ENCODE peak calls at places on chromosomes 2 and 18, in four cellular contexts. E, Y, A and N are unnamed samples.

GRCh38 chr2:174024524-174025270 is 59.5 kb upstream of the SP3 start:
- DNase-seq in E (peak), Y (no peak), A (peak), N (peak)

GRCh38 chr2:238875531-238876231 is 27.8 kb downstream of the TWIST2 start:
- DNase-seq in E (no peak), Y (no peak), A (no peak), N (no peak)

GRCh38 chr18:39870586-39870985 is 2084.4 kb upstream of the PIK3C3 start:
- DNase-seq in E (no peak), Y (no peak), A (no peak), N (no peak)

GRCh38 chr2:129922571-129923264 is 56.7 kb upstream of the RAB6C start:
- DNase-seq in E (no peak), Y (no peak), A (peak), N (no peak)

GRCh38 chr2:169644173-169644572 is 50.0 kb downstream of the CFAP210 start:
- DNase-seq in E (no peak), Y (no peak), A (no peak), N (no peak)

GRCh38 chr18:28045880-28046279 is 131.1 kb downstream of the CDH2 start:
- DNase-seq in E (peak), Y (no peak), A (no peak), N (no peak)

GRCh38 chr2:233084488-233084887 is 24.3 kb downstream of the INPP5D start:
- DNase-seq in E (no peak), Y (no peak), A (peak), N (peak)

GRCh38 chr18:42576141-42576540 is 539.3 kb downstream of the RIT2 start:
- DNase-seq in E (peak), Y (no peak), A (no peak), N (no peak)

GRCh38 chr18:44942073-44942472 is 261.4 kb downstream of the SETBP1 start:
- DNase-seq in E (no peak), Y (no peak), A (no peak), N (no peak)

GRCh38 chr18:6487027-6487426 is 72.3 kb upstream of the L3MBTL4 start:
- DNase-seq in E (no peak), Y (no peak), A (no peak), N (no peak)

GRCh38 chr2:60366178-60366577 is 187.3 kb downstream of the BCL11A start:
- DNase-seq in E (no peak), Y (no peak), A (no peak), N (no peak)

GRCh38 chr18:527136-527535 is 26.6 kb upstream of the COLEC12 start:
- DNase-seq in E (peak), Y (no peak), A (no peak), N (no peak)

GRCh38 chr2:24262571-24262970 is 87.7 kb downstream of the FAM228A start:
- DNase-seq in E (no peak), Y (no peak), A (no peak), N (no peak)

GRCh38 chr18:8367217-8367988 is 241.8 kb upstream of the RAB12 start:
- DNase-seq in E (no peak), Y (peak), A (peak), N (peak)

GRCh38 chr2:187500585-187501359 is 52.7 kb upstream of the CALCRL start:
- DNase-seq in E (peak), Y (peak), A (no peak), N (no peak)

GRCh38 chr2:207015901-207016300 is 76.6 kb downstream of the CPO start:
- DNase-seq in E (no peak), Y (no peak), A (no peak), N (no peak)

GRCh38 chr2:136067465-136067864 is 50.5 kb downstream of the CXCR4 start:
- DNase-seq in E (no peak), Y (no peak), A (no peak), N (no peak)

GRCh38 chr2:207395535-207396251 is 134.1 kb upstream of the CREB1 start:
- DNase-seq in E (peak), Y (peak), A (no peak), N (no peak)

GRCh38 chr2:134460583-134460998 is 206.7 kb downstream of the MGAT5 start:
- DNase-seq in E (peak), Y (peak), A (peak), N (peak)

GRCh38 chr2:69013837-69014796 is 1.1 kb downstream of the ANTXR1 start:
- DNase-seq in E (peak), Y (no peak), A (no peak), N (no peak)

GRCh38 chr2:102137138-102137537 is 5.4 kb upstream of the IL1R1 start:
- DNase-seq in E (no peak), Y (no peak), A (no peak), N (no peak)

GRCh38 chr2:139990646-139991335 is 1210.6 kb upstream of the NXPH2 start:
- DNase-seq in E (no peak), Y (no peak), A (no peak), N (no peak)

GRCh38 chr2:196884368-196884767 is 42.1 kb downstream of the PGAP1 start:
- DNase-seq in E (no peak), Y (no peak), A (no peak), N (no peak)

GRCh38 chr2:101190753-101191516 is 39.8 kb upstream of the TBC1D8 start:
- DNase-seq in E (no peak), Y (no peak), A (no peak), N (no peak)

GRCh38 chr2:77578354-77578753 is 56.2 kb upstream of the LRRTM4 start:
- DNase-seq in E (no peak), Y (no peak), A (no peak), N (no peak)

GRCh38 chr18:32420084-32420483 is 50.6 kb downstream of the GAREM1 start:
- DNase-seq in E (no peak), Y (no peak), A (no peak), N (no peak)

GRCh38 chr2:73163522-73164367 is 38.6 kb upstream of the NOTO start:
- DNase-seq in E (peak), Y (peak), A (peak), N (peak)

GRCh38 chr2:57881998-57882884 is 164.4 kb upstream of the VRK2 start:
- DNase-seq in E (peak), Y (peak), A (no peak), N (no peak)

GRCh38 chr2:20664071-20664390 is 2.9 kb upstream of the GDF7 start:
- DNase-seq in E (no peak), Y (no peak), A (no peak), N (no peak)

GRCh38 chr2:229665158-229665557 is 49.2 kb downstream of the DNER start:
- DNase-seq in E (no peak), Y (no peak), A (no peak), N (no peak)

GRCh38 chr2:237980751-237981150 is 13.9 kb downstream of the UBE2F start:
- DNase-seq in E (peak), Y (no peak), A (no peak), N (no peak)

GRCh38 chr18:24913507-24914147 is 438.3 kb downstream of the ZNF521 start:
- DNase-seq in E (no peak), Y (no peak), A (no peak), N (no peak)

GRCh38 chr2:1613731-1614354 is 130.5 kb downstream of the PXDN start:
- DNase-seq in E (peak), Y (no peak), A (peak), N (no peak)

GRCh38 chr2:216283038-216283900 is 89.0 kb downstream of the MARCHF4 start:
- DNase-seq in E (no peak), Y (peak), A (peak), N (peak)

GRCh38 chr2:197710424-197711042 is 5.4 kb downstream of the MARS2 start:
- DNase-seq in E (no peak), Y (no peak), A (no peak), N (no peak)

GRCh38 chr18:75052475-75052874 is 156.5 kb downstream of the PTGR3 start:
- DNase-seq in E (no peak), Y (no peak), A (peak), N (no peak)

GRCh38 chr18:28459587-28459986 is 282.7 kb upstream of the CDH2 start:
- DNase-seq in E (no peak), Y (no peak), A (no peak), N (no peak)

GRCh38 chr18:354456-354855 is 86.6 kb upstream of the THOC1 start:
- DNase-seq in E (no peak), Y (no peak), A (no peak), N (no peak)

GRCh38 chr2:147092266-147092665 is 752.6 kb upstream of the ACVR2A start:
- DNase-seq in E (no peak), Y (no peak), A (no peak), N (no peak)

GRCh38 chr2:147095376-147095775 is 749.5 kb upstream of the ACVR2A start:
- DNase-seq in E (no peak), Y (no peak), A (no peak), N (no peak)

GRCh38 chr2:147086715-147087114 is 758.1 kb upstream of the ACVR2A start:
- DNase-seq in E (no peak), Y (no peak), A (no peak), N (no peak)

GRCh38 chr2:147094077-147094476 is 750.8 kb upstream of the ACVR2A start:
- DNase-seq in E (no peak), Y (no peak), A (no peak), N (no peak)

DNA sequence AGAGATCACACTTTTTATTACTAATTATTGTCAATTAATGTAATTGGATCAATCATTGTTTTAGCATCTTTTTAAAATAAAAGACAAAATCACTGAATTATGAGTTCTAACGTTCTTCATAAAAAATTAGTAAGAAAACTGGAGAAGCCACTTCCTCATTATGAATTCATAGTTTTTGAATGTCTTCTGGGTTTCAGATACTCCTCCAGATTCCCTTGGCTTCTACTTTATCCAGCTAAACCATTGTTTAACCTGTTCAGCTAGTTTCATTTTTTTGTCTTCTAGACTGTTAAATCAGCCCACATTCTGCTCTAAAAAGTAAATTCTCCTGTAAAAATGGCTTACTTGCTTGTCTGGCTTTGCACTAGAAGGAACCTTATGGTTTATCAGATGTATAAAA is 753.4 kb upstream of the ACVR2A start:
- DNase-seq in E (no peak), Y (no peak), A (no peak), N (no peak)
- H3K4me3 ChIP-seq in E (no peak), Y (no peak), A (no peak), N (no peak)

GRCh38 chr2:11050565-11050964 is 104.7 kb upstream of the SLC66A3 start:
- DNase-seq in E (peak), Y (no peak), A (no peak), N (no peak)

GRCh38 chr2:11055816-11056215 is 99.5 kb upstream of the SLC66A3 start:
- DNase-seq in E (no peak), Y (no peak), A (no peak), N (no peak)

GRCh38 chr2:11048335-11049008 is 106.8 kb upstream of the SLC66A3 start:
- DNase-seq in E (no peak), Y (no peak), A (no peak), N (no peak)

GRCh38 chr2:11054783-11055751 is 100.2 kb upstream of the SLC66A3 start:
- DNase-seq in E (no peak), Y (no peak), A (no peak), N (no peak)

GRCh38 chr2:11051280-11051679 is 104.0 kb upstream of the SLC66A3 start:
- DNase-seq in E (no peak), Y (no peak), A (no peak), N (no peak)
- H3K4me3 ChIP-seq in E (no peak), Y (no peak), A (no peak), N (no peak)

DNA sequence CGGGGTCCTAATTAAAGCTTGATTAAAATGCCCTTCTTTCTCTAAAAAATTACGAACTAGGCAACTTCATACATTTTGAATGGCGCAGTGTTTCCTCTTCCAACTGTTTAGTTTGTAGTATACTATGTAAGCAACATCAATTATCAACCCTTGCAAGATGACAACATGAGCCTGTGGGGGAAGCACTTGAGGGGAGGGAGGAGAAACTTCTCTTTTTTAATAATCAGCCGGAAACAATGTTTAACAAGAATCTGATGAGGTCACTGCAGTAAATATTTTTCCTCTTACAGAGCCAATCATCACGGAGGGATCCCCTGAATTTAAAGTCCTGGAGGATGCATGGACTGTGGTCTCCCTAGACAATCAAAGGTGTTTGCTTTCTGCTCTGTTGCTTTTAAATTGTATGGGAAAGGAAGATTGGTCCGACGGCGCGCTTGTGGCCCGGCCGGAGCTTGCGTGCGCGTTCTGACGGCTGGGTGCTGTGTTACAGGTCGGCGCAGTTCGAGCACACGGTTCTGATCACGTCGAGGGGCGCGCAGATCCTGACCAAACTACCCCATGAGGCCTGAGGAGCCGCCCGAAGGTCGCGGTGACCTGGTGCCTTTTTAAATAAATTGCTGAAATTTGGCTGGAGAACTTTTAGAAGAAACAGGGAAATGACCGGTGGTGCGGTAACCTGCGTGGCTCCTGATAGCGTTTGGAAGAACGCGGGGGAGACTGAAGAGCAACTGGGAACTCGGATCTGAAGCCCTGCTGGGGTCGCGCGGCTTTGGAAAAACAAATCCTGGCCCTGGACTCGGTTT is 5.3 kb upstream of the DLX1 start:
- DNase-seq in E (no peak), Y (no peak), A (no peak), N (no peak)
- H3K4me3 ChIP-seq in E (no peak), Y (no peak), A (no peak), N (no peak)

GRCh38 chr18:68438536-68438935 is 276.4 kb downstream of the TMX3 start:
- DNase-seq in E (no peak), Y (no peak), A (no peak), N (no peak)
- H3K4me3 ChIP-seq in E (no peak), Y (no peak), A (no peak), N (no peak)

DNA sequence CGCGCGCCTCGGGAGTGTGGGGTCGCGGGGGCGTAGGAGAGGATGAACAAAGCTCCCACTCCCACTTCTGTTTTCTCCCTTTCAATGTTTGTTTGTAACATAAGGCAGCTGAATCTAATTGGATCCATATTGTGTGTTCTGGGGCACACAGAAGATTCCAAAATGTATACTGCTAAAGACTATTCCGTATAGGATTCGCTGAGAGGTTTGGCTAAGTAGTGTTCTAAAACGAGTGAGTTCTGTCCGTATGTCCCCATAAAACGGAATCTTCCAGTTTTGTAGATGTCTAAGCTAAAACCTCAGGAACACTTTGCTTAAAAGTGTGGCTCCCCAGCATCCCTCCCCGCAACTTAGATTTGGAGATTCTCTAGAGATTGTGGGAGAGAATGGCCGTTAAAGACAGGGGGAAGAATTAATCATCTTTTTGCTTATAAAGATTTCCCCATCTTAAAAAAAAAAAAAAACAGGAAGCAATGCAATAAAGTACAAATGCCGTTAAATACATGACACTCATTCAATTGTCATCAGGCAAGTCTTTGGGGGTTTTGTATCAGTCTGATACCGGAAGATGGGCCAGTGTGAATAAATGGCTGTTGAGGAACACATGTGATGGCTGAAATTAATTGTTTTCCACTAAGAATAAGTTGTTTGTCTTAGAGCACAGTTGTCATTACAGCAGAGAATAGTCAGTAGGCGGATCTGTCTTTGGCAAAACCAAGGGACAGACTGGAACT is 1.5 kb downstream of the EMILIN2 start:
- DNase-seq in E (no peak), Y (no peak), A (no peak), N (no peak)
- H3K4me3 ChIP-seq in E (peak), Y (no peak), A (no peak), N (peak)

DNA sequence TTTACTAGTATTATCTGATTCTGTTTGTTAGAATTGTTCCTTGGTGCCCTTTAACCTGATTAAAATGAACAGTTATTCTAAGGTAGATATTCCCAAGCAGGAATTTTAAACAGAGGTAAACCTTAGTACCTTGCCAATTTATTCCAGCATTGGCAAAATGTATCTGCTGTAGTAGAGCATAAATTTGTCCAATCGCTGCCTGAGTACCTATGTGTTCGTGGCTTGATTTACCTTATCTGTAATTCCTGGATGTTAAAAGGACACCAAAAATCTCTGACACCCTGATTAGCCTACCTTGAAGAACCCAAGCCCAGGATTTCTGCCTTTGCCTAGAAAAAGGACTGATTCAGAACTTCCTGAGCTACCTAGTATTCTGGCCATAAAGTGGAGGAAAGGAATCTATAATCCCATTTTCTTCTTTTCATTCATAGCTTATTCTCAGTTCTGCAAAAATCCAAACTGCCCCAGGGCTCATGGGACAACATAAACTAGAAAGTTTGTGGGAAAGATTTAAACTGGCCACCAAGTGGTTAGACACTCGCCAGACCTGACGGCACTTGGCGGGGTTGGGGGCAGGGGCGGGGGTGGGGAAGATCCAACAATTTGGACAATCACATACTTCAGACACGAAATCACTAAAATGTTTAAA is 16.2 kb upstream of the ZCCHC2 start:
- DNase-seq in E (no peak), Y (no peak), A (no peak), N (no peak)
- H3K4me3 ChIP-seq in E (no peak), Y (no peak), A (no peak), N (peak)

DNA sequence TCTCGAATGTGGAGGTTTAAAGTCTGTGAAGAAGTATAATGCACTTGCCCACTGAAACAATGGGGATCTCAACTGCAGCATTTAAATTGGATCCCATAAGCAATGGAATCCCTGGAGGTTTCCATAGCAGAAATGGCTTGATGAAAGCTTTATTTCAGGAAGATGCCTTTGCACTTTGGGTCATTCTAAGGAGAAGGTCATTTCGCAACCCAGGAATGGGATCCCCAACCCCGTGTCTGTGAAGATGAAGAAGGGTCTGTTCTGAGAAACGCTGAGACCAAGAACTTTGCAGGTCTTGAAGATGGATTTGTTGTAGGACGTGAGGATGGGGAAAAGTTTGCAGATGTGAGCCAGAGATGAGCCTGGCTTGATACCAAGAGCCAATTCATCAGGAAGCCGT is 1.8 kb upstream of the KCNG3 start:
- DNase-seq in E (no peak), Y (no peak), A (no peak), N (no peak)
- H3K4me3 ChIP-seq in E (no peak), Y (peak), A (no peak), N (no peak)